ENCODE peak calls at places on chromosome 13, in six cellular contexts. Q is iris pigment epithelial cell; J is DMS153; L is WERI-Rb-1; E is stimulated activated CD4-positive, alpha-beta T cell treated with anti-CD3 and anti-CD28 coated beads, Interleukin-12 subunit alpha, Interleukin-12 subunit beta, amount 100 ng/mL, for 4 hours; K is A549. P is an unnamed sample.
A peak's percentile ranks its signal among the peaks of the same experiment; 100 is the strongest.

GRCh38 chr13:73767747-73768315 is 366.4 kb downstream of the KLF12 start:
- DNase-seq in Q (peak; percentile 13), J (no peak), L (peak; percentile 38), E (peak; percentile 21), K (peak; percentile 1), P (no peak)

GRCh38 chr13:110876592-110876991 is 38.3 kb downstream of the ANKRD10 start:
- DNase-seq in Q (no peak), J (no peak), L (no peak), E (no peak), K (peak; percentile 10), P (no peak)

GRCh38 chr13:111066544-111066943 is 48.6 kb upstream of the ARHGEF7 start:
- DNase-seq in Q (no peak), J (no peak), L (no peak), E (no peak), K (no peak), P (no peak)

GRCh38 chr13:47801555-47801954 is 199.5 kb downstream of the SUCLA2 start:
- DNase-seq in Q (no peak), J (no peak), L (no peak), E (no peak), K (no peak), P (no peak)

GRCh38 chr13:20127563-20128458 is 33.0 kb downstream of the GJA3 start:
- DNase-seq in Q (peak; percentile 49), J (no peak), L (peak; percentile 83), E (peak; percentile 18), K (peak; percentile 60), P (peak; percentile 65)

GRCh38 chr13:23432589-23432988 is 913 bp downstream of the SACS start:
- DNase-seq in Q (no peak), J (no peak), L (no peak), E (no peak), K (no peak), P (no peak)

GRCh38 chr13:107069107-107069776 is 501.3 kb upstream of the ARGLU1 start:
- DNase-seq in Q (peak; percentile 39), J (no peak), L (no peak), E (no peak), K (peak; percentile 1), P (no peak)

GRCh38 chr13:85363504-85363903 is 435.7 kb downstream of the SLITRK6 start:
- DNase-seq in Q (no peak), J (no peak), L (no peak), E (no peak), K (no peak), P (no peak)

GRCh38 chr13:71015021-71015420 is 852.0 kb downstream of the DACH1 start:
- DNase-seq in Q (no peak), J (no peak), L (no peak), E (no peak), K (no peak), P (no peak)

GRCh38 chr13:111518161-111518791 is 197.8 kb downstream of the TEX29 start:
- DNase-seq in Q (no peak), J (peak; percentile 94), L (no peak), E (no peak), K (peak; percentile 12), P (no peak)

GRCh38 chr13:70668983-70669382 is 560.7 kb upstream of the KLHL1 start:
- DNase-seq in Q (peak; percentile 55), J (no peak), L (no peak), E (no peak), K (no peak), P (no peak)

GRCh38 chr13:26377038-26377437 is 123.1 kb downstream of the CDK8 start:
- DNase-seq in Q (peak; percentile 10), J (no peak), L (peak; percentile 60), E (no peak), K (peak; percentile 20), P (peak; percentile 36)

GRCh38 chr13:59261928-59262488 is 901.7 kb downstream of the DIAPH3 start:
- DNase-seq in Q (peak; percentile 27), J (no peak), L (no peak), E (no peak), K (peak; percentile 4), P (no peak)

GRCh38 chr13:32214073-32214472 is 101.1 kb downstream of the ZAR1L start:
- DNase-seq in Q (no peak), J (no peak), L (peak; percentile 46), E (no peak), K (no peak), P (no peak)

GRCh38 chr13:46039421-46040036 is 13.0 kb downstream of the ZC3H13 start:
- DNase-seq in Q (no peak), J (no peak), L (no peak), E (no peak), K (no peak), P (peak; percentile 38)

GRCh38 chr13:109509154-109509905 is 277.1 kb downstream of the IRS2 start:
- DNase-seq in Q (peak; percentile 79), J (no peak), L (no peak), E (no peak), K (no peak), P (peak; percentile 58)

GRCh38 chr13:103006706-103007426 is 59.4 kb downstream of the SLC10A2 start:
- DNase-seq in Q (no peak), J (no peak), L (no peak), E (no peak), K (no peak), P (no peak)

P was measured in EL.